ENCODE peak calls at places on chromosomes 16 and 17, in eight cellular contexts. N, A, S, O, T, J, W and P are unnamed samples.

GRCh38 chr17:10881959-10882358 is 44.1 kb upstream of the PIRT start:
- DNase-seq in J (no peak), S (no peak), O (no peak), N (no peak), W (no peak), A (no peak), T (no peak), P (no peak)

GRCh38 chr17:2564876-2565275 is 28.6 kb upstream of the PAFAH1B1 start:
- DNase-seq in W (no peak), N (peak; percentile 46), J (no peak), O (no peak), T (no peak), S (no peak), A (no peak), P (peak; percentile 73)

GRCh38 chr16:64981568-64982281 is 140.1 kb downstream of the CDH11 start:
- DNase-seq in N (no peak), S (no peak), O (no peak), T (no peak), W (no peak), J (no peak), A (no peak), P (no peak)

GRCh38 chr16:2160915-2161551 is 5.5 kb downstream of the TRAF7 start:
- DNase-seq in A (no peak), W (peak; percentile 50), O (no peak), J (no peak), N (no peak), T (no peak), S (no peak), P (no peak)

GRCh38 chr17:2724783-2725164 is 13.2 kb upstream of the CLUH start:
- DNase-seq in W (no peak), J (no peak), N (peak; percentile 61), A (peak; percentile 11), S (no peak), O (no peak), T (no peak), P (no peak)

GRCh38 chr17:60832206-60832605 is 154.6 kb downstream of the BCAS3 start:
- DNase-seq in J (no peak), S (no peak), T (no peak), W (no peak), A (peak; percentile 7), N (no peak), O (no peak), P (no peak)

GRCh38 chr17:6374761-6375312 is 60.1 kb downstream of the AIPL1 start:
- DNase-seq in N (peak; percentile 34), O (no peak), W (no peak), A (peak; percentile 66), S (no peak), J (no peak), T (no peak), P (peak; percentile 80)

GRCh38 chr17:59893617-59894100 is 738 bp downstream of the RPS6KB1 start:
- DNase-seq in T (peak; percentile 15), O (no peak), W (no peak), N (peak; percentile 41), A (peak; percentile 23), J (no peak), S (no peak), P (peak; percentile 29)

GRCh38 chr16:87340198-87340597 is 23.0 kb upstream of the C16orf95 start:
- DNase-seq in J (no peak), O (no peak), W (no peak), N (no peak), S (no peak), A (no peak), T (no peak), P (no peak)

GRCh38 chr16:55566432-55567175 is at the start of gene CAPNS2:
- DNase-seq in A (no peak), W (no peak), J (no peak), S (no peak), T (no peak), N (no peak), O (no peak), P (no peak)

GRCh38 chr17:44850612-44851011 is 2.9 kb downstream of the HIGD1B start:
- DNase-seq in T (no peak), J (no peak), A (no peak), W (peak; percentile 59), N (no peak), S (no peak), O (no peak), P (no peak)

GRCh38 chr17:81866440-81867122 is 4.6 kb downstream of the ARHGDIA start:
- DNase-seq in T (no peak), J (no peak), S (no peak), A (no peak), O (no peak), W (no peak), N (no peak), P (no peak)

GRCh38 chr17:10631048-10631700 is 25.9 kb downstream of the MYH3 start:
- DNase-seq in T (no peak), A (peak; percentile 19), W (no peak), S (no peak), N (peak; percentile 56), O (no peak), J (no peak), P (peak; percentile 38)

GRCh38 chr16:9348912-9349311 is 257.5 kb downstream of the HAPSTR1 start:
- DNase-seq in J (no peak), A (no peak), N (no peak), S (no peak), W (no peak), O (no peak), T (no peak), P (no peak)